ENCODE peak calls at places on chromosomes 4 and X, in six cellular contexts. R is PC-9, M is ovary, C is tibial nerve, J is pancreas, B is RWPE1. Y is an unnamed sample.

GRCh38 chrX:41027388-41027787 is 57.9 kb upstream of the USP9X start:
- DNase-seq in R (peak), M (no peak), C (no peak), J (no peak), B (peak), Y (no peak)

GRCh38 chrX:85243761-85244410 is at the start of the genes SATL1 and ZNF711:
- DNase-seq in R (no peak), M (peak), C (no peak), J (peak), B (peak), Y (peak)

GRCh38 chrX:153336128-153336894 is 2.4 kb downstream of the ZNF275 start:
- DNase-seq in R (no peak), M (no peak), C (no peak), J (no peak), B (no peak), Y (no peak)

GRCh38 chr4:128608006-128608405 is 201.5 kb upstream of the JADE1 start:
- DNase-seq in R (no peak), M (no peak), C (no peak), J (no peak), B (no peak), Y (no peak)

GRCh38 chr4:17030543-17030942 is 132.1 kb upstream of the LDB2 start:
- DNase-seq in R (no peak), M (no peak), C (no peak), J (no peak), B (peak), Y (peak)

GRCh38 chrX:49001521-49002090 is 458 bp downstream of the GRIPAP1 start:
- DNase-seq in R (no peak), M (no peak), C (no peak), J (no peak), B (peak), Y (peak)

GRCh38 chr4:95596676-95597075 is 47.9 kb upstream of the UNC5C start:
- DNase-seq in R (no peak), M (no peak), C (no peak), J (no peak), B (no peak), Y (no peak)

GRCh38 chrX:12979630-12980015 is 4.7 kb downstream of the TMSB4X start:
- DNase-seq in R (no peak), M (no peak), C (no peak), J (no peak), B (no peak), Y (no peak)

GRCh38 chrX:11113731-11114130 is 2.6 kb downstream of the HCCS start:
- DNase-seq in R (no peak), M (no peak), C (no peak), J (no peak), B (no peak), Y (no peak)
- H3K27ac ChIP-seq in R (no peak), M (no peak), C (peak), J (no peak), B (no peak), Y (no peak)

DNA sequence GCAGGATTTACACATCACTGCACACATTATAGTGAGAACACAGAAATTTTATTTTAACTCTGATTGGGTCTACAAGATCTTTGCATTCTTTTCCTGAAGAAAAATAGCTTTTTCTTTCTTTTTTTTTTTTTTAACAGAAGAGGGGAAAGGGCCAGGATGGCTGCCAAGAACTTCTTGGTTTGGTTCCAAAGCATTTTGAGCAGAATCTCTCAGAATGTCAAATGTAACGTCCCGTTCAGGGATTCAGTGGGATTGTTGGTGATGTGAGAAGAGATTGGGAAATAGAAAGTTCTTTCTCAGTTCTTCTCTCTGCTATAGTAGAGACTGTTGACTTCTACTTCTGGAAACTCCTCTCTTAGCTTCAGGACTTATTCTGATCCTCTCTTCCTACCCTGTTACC is 70.9 kb upstream of the CBR4 start:
- DNase-seq in R (no peak), M (peak), C (no peak), J (no peak), B (no peak), Y (peak)
- H3K27ac ChIP-seq in R (no peak), M (peak), C (peak), J (peak), B (no peak), Y (peak)

DNA sequence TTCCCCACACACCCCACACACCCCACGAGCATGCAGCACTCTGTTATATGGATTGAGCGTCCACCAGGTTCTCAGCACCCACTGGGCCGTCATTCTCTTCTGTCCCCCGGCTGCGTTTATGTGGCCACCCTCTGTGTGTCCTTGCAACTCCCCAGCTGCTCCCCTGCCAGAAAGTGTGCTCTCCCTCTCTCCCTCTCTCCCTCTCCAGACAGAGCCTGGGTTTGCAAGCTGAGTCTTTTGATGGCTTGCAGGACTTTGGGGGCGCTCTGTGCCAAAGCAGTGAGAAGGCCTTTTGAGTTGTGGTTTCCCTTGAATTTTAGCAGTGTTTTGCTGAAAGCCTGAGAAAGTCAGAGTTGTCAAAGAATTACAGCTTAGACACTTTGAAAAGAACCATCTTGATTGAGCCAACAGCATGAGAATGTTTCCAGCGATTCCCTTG is 173.5 kb downstream of the DCLK2 start:
- DNase-seq in R (no peak), M (no peak), C (no peak), J (no peak), B (no peak), Y (no peak)
- H3K27ac ChIP-seq in R (no peak), M (no peak), C (no peak), J (no peak), B (no peak), Y (no peak)

GRCh38 chr4:23881052-23881501 is 8.8 kb downstream of the PPARGC1A start:
- DNase-seq in R (no peak), M (no peak), C (no peak), J (no peak), B (no peak), Y (no peak)
- H3K27ac ChIP-seq in R (no peak), M (no peak), C (no peak), J (peak), B (no peak), Y (no peak)